ENCODE peak calls at places on chromosomes 12 and 14, in five cellular contexts. W is GM06990, T is upper lobe of left lung, X is Calu3, G is A549. Z is an unnamed sample.

GRCh38 chr14:89810101-89810500 is 144.4 kb downstream of the EFCAB11 start:
- DNase-seq in T (no peak), W (no peak), X (no peak), G (no peak), Z (no peak)

GRCh38 chr14:68981539-68981976 is 2.5 kb upstream of the ACTN1 start:
- DNase-seq in W (no peak), G (no peak), X (no peak), T (no peak), Z (no peak)

GRCh38 chr14:21846227-21846885 is 172.7 kb upstream of the OR4E1 start:
- DNase-seq in T (peak), X (peak), G (peak), W (no peak), Z (peak)

GRCh38 chr14:80638620-80639215 is 302.8 kb downstream of the CEP128 start:
- DNase-seq in T (no peak), W (no peak), X (peak), G (peak), Z (no peak)

GRCh38 chr12:112938751-112939150 is 477 bp downstream of the OAS3 start:
- DNase-seq in X (no peak), T (no peak), W (no peak), G (no peak), Z (no peak)

GRCh38 chr12:94753071-94753779 is 102.9 kb upstream of the TMCC3 start:
- DNase-seq in W (no peak), G (no peak), T (no peak), X (no peak), Z (no peak)

GRCh38 chr12:89700191-89700810 is 8.3 kb downstream of the ATP2B1 start:
- DNase-seq in X (no peak), G (peak), T (no peak), W (no peak), Z (no peak)

GRCh38 chr14:74324945-74325361 is 22.2 kb upstream of the ABCD4 start:
- DNase-seq in X (no peak), W (no peak), T (no peak), G (peak), Z (no peak)

GRCh38 chr12:89800435-89800834 is 91.8 kb upstream of the ATP2B1 start:
- DNase-seq in G (no peak), W (no peak), T (no peak), X (no peak), Z (no peak)

GRCh38 chr12:90058721-90059120 is 350.1 kb upstream of the ATP2B1 start:
- DNase-seq in G (peak), W (no peak), X (no peak), T (no peak), Z (no peak)

GRCh38 chr14:59126714-59127436 is 61.6 kb upstream of the DAAM1 start:
- DNase-seq in G (peak), W (peak), T (no peak), X (peak), Z (peak)

GRCh38 chr14:76920572-76921175 is 94.5 kb downstream of the LRRC74A start:
- DNase-seq in W (no peak), T (no peak), X (no peak), G (no peak), Z (no peak)

GRCh38 chr12:13435535-13435934 is 239.0 kb downstream of the EMP1 start:
- DNase-seq in G (no peak), W (no peak), X (no peak), T (no peak), Z (no peak)

GRCh38 chr14:100714205-100714781 is 12.4 kb upstream of the DLK1 start:
- DNase-seq in X (no peak), W (no peak), G (no peak), T (no peak), Z (no peak)

GRCh38 chr14:94995551-94995950 is 161.8 kb downstream of the DICER1 start:
- DNase-seq in X (no peak), G (no peak), W (no peak), T (no peak), Z (no peak)

GRCh38 chr14:21385170-21385904 is 1.5 kb upstream of the SUPT16H start:
- DNase-seq in G (no peak), W (peak), X (no peak), T (no peak), Z (no peak)

GRCh38 chr14:91349481-91350074 is 68.0 kb downstream of the CCDC88C start:
- DNase-seq in G (no peak), W (peak), T (no peak), X (peak), Z (no peak)

GRCh38 chr14:83395321-83395720 is 1861.7 kb upstream of the SEL1L start:
- DNase-seq in W (no peak), G (no peak), T (no peak), X (no peak), Z (no peak)

GRCh38 chr12:116091579-116091978 is 185.9 kb downstream of the MED13L start:
- DNase-seq in X (no peak), G (no peak), W (no peak), T (no peak), Z (no peak)

GRCh38 chr12:105107176-105107496 is 395 bp upstream of the WASHC4 start:
- DNase-seq in W (no peak), X (no peak), G (peak), T (no peak), Z (no peak)

GRCh38 chr12:119151445-119151844 is 27.3 kb upstream of the HSPB8 start:
- DNase-seq in X (no peak), G (no peak), W (no peak), T (no peak), Z (no peak)

GRCh38 chr14:89060191-89060590 is 235.7 kb downstream of the TTC8 start:
- DNase-seq in W (no peak), T (no peak), X (no peak), G (no peak), Z (no peak)

GRCh38 chr12:117857632-117858274 is 111.0 kb downstream of the KSR2 start:
- DNase-seq in T (peak), W (no peak), G (peak), X (peak), Z (peak)

GRCh38 chr14:77707355-77707723 is 484 bp downstream of the ALKBH1 start:
- DNase-seq in X (peak), T (peak), W (no peak), G (peak), Z (peak)

GRCh38 chr12:53103860-53104305 is 597 bp downstream of the SOAT2 start:
- DNase-seq in X (no peak), G (no peak), W (peak), T (peak), Z (no peak)

DNA sequence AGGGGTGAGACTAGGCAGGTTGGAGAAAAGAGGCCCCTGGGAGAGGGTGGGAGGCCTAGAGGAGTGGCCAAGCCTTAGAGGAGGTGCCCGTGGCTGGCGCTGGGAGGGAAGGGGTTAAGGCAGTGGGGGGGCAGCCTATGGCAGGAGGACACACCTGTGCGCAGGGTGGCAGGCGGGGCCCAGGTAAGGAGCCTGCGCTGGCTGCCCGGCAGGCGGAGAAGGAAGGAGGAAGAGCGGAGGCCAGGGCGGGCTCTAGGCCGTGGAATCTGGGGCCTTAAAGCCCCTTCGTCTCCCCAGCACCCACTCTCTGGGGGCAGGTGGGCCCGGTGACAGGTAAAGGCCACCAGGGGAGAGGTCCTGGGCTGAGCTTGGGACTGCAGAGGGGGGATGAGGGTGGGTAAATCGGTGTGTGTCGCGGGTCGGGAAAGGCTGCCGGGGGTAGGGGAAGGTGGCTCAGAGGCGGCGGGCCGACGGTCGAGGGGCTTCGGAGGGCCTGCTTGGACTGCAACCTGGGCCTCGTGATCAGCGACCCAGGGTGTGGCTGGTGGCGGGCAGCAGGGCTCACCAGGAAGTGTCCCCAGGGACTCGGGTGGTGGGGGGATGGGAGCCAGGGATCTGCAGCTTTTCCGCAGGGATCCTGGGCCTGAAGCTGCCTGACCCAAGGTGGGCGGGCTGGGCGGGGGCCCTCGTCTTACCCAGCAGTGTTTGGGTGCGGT is 7.3 kb downstream of the PHB2 start:
- DNase-seq in G (no peak), X (peak), T (peak), W (no peak), Z (no peak)
- TF ChIP-seq CTCF in G (no peak), X (no peak), T (peak), W (no peak), Z (no peak)

GRCh38 chr14:56215180-56215579 is 97.0 kb downstream of the PELI2 start:
- DNase-seq in X (no peak), T (no peak), G (no peak), W (no peak), Z (no peak)

GRCh38 chr14:56219666-56220413 is 101.6 kb downstream of the PELI2 start:
- DNase-seq in W (no peak), G (peak), T (no peak), X (no peak), Z (no peak)

GRCh38 chr14:56221392-56222128 is 103.3 kb downstream of the PELI2 start:
- DNase-seq in G (no peak), X (no peak), W (no peak), T (no peak), Z (no peak)

GRCh38 chr14:56216631-56217379 is 98.6 kb downstream of the PELI2 start:
- DNase-seq in X (no peak), W (no peak), G (no peak), T (peak), Z (no peak)

GRCh38 chr14:56217380-56218045 is 99.3 kb downstream of the PELI2 start:
- DNase-seq in X (no peak), G (no peak), W (no peak), T (no peak), Z (no peak)
- TF ChIP-seq CTCF in X (no peak), G (no peak), W (no peak), T (no peak), Z (no peak)

DNA sequence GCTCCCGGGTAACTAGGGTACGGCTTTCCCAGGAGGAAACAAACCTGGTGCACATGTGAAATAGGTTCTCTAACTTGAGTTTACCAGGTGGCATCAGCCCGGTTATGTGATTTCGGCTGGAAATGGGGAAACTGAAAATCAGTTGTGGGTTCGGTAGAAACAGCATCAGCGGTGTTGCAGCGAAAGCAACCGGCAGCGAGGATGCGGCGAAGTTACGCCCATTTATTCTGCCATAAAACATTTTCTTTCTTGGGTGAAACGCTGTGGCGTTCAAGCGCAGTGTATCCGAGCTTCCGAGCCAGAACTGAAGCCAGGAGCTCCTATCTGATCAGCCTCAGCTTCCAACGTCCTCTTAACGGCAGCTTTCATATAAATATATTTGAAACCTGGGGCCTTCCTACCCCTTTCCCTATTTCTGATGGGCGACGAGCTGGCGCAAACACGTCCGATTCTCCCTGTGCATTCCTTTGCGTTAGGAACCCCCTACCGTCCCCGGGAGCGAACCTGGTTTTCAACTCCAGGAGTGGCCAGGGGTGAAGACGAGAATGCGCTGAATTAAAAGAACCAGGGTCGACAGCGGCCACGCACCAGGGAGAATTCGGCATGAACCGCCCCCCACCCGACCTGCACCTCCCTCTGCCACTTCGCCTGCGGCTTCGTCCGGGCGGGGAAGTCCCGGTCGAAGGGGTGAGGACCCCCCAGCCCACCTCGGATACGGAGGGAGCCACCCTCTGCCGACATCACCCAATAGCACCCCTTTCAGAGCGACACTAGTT is 1.6 kb downstream of the DPF3 start:
- DNase-seq in G (no peak), X (peak), W (peak), T (no peak), Z (peak)
- TF ChIP-seq CTCF in G (no peak), X (no peak), W (peak), T (no peak), Z (no peak)

GRCh38 chr12:68159681-68160304 is at the start of gene IFNG:
- DNase-seq in W (peak), T (no peak), G (no peak), X (no peak), Z (no peak)

GRCh38 chr12:68154768-68155167 is 4.8 kb downstream of the IFNG start:
- DNase-seq in G (no peak), T (no peak), W (no peak), X (no peak), Z (no peak)

GRCh38 chr12:68162374-68162773 is 2.8 kb upstream of the IFNG start:
- DNase-seq in X (no peak), G (no peak), W (no peak), T (no peak), Z (no peak)

GRCh38 chr12:68157295-68157871 is 2.2 kb downstream of the IFNG start:
- DNase-seq in X (no peak), W (no peak), T (no peak), G (no peak), Z (no peak)

DNA sequence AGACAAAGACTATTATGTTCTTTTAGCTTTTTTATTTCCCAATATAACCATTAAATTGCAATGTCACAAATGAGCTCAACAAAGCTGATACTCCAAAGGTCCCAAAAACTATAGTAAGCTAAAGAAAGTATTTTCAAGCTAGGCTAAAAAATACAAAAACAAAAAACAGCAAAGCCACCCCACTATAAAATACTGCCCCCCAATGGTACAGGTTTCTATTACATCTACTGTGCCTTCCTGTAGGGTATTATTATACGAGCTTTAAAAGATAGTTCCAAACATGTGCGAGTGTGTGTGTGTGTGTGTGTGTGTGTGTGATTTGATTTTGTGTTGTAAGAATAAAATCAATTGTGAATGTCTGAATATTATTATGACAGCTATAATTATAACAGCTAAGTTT is 1.1 kb downstream of the IFNG start:
- DNase-seq in X (peak), W (no peak), T (no peak), G (peak), Z (peak)
- TF ChIP-seq CTCF in X (no peak), W (peak), T (peak), G (peak), Z (peak)

GRCh38 chr12:5840900-5841299 is 104.2 kb downstream of the ANO2 start:
- DNase-seq in T (no peak), X (no peak), W (no peak), G (no peak), Z (no peak)
- TF ChIP-seq CTCF in T (no peak), X (no peak), W (no peak), G (no peak), Z (no peak)

GRCh38 chr12:125186471-125187147 is 121.4 kb downstream of the AACS start:
- DNase-seq in W (no peak), X (peak), G (no peak), T (no peak), Z (no peak)

GRCh38 chr12:125184213-125184952 is 119.1 kb downstream of the AACS start:
- DNase-seq in W (no peak), T (no peak), G (no peak), X (no peak), Z (no peak)

GRCh38 chr12:125185311-125185739 is 120.1 kb downstream of the AACS start:
- DNase-seq in W (no peak), X (no peak), G (no peak), T (no peak), Z (peak)

GRCh38 chr12:125187148-125187733 is 122.0 kb downstream of the AACS start:
- DNase-seq in G (no peak), W (no peak), X (peak), T (no peak), Z (peak)

DNA sequence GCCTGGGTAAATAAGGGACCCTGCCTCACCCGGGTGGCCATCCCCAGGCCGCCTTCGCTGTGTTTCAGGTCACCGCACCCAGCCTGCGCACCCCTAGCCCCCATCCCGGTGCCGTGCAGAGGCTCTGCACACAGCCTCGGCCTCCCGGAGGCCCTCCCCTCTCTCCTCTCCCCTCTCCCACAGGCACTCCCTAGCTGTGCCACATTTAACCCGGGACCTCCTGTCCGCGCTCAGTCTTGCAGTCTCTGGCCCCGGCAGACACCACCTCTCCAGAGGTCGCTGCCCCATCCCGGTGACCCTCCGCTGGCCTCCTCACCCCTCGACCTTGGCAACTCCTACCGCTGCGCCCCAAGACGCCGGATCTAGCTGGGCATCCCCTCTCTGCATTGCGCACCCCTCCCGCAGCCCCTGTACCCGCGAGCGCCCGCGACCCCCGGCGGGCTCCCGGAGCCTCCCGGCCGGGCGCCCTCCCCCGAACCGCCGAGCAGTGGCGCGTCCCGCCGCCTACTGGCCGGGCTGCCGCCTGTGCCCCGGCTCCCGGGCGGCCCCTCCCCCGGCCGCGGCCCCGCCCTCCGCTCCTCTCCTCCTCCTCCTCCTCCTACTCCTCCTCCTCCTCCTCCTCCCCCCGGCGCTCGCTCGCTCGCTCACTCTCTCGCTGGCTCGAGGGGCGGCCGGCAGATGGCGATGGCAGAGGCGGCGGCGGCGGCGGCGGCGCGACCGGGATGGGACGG is 120.7 kb downstream of the AACS start:
- DNase-seq in X (peak), T (peak), G (peak), W (peak), Z (peak)
- TF ChIP-seq CTCF in X (peak), T (peak), G (peak), W (no peak), Z (peak)

GRCh38 chr14:51002406-51002984 is 58.2 kb upstream of the PYGL start:
- DNase-seq in G (no peak), W (no peak), X (no peak), T (no peak), Z (no peak)

GRCh38 chr14:50998612-50999011 is 54.3 kb upstream of the PYGL start:
- DNase-seq in W (no peak), T (no peak), X (no peak), G (no peak), Z (no peak)

GRCh38 chr14:50997712-50998111 is 53.4 kb upstream of the PYGL start:
- DNase-seq in X (no peak), G (no peak), T (no peak), W (no peak), Z (no peak)

GRCh38 chr14:51000566-51000965 is 56.3 kb upstream of the PYGL start:
- DNase-seq in T (no peak), G (no peak), X (no peak), W (no peak), Z (no peak)

GRCh38 chr14:50999726-51000125 is 55.4 kb upstream of the PYGL start:
- DNase-seq in T (no peak), X (no peak), G (peak), W (no peak), Z (no peak)
- TF ChIP-seq CTCF in T (no peak), X (no peak), G (peak), W (no peak), Z (no peak)

DNA sequence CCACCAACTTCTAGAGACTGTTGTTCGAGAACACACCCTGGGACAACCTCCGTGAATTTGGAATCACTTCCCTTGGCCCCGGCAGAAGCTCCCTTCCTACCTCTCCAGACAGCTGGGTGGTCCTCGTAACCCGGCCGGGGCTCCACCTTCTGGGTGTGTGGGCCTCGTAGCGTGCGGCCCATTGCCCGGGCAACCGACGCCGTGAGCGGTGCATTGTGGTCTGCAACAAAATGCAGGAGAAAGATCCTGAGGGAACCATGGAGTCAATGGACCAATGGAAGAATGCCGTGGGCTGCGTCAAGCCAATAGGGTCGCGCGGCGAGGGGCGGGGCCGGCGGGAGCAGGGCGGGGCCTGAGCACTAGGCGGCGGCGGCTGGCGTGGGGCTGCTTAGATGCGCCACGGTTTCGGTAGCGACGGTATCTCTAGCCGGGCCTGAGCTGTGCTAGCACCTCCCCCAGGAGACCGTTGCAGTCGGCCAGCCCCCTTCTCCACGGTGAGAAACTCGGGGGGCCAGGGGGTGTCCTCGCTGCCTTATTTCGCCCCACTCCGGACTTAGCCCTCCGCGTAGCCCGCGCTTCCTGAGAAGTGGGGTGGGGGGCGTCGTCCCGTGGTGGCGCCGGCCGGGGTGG is at the start of gene DYNLL1:
- DNase-seq in T (peak), W (peak), X (peak), G (peak), Z (peak)
- TF ChIP-seq CTCF in T (peak), W (peak), X (no peak), G (no peak), Z (no peak)